ENCODE peak calls at places on chromosomes 5 and 9, in seven cellular contexts. H is prostate gland, Q is NB4, X is A549, P is stomach, L is H54, U is uterus. G is an unnamed sample.

GRCh38 chr5:157998021-157998504 is 139.1 kb upstream of the CLINT1 start:
- DNase-seq in H (no peak), Q (peak; percentile 48), X (no peak), P (no peak), L (no peak), U (no peak), G (no peak)

GRCh38 chr9:118059520-118060278 is 355.5 kb downstream of the TLR4 start:
- DNase-seq in H (peak; percentile 6), Q (peak; percentile 39), X (peak; percentile 2), P (peak; percentile 34), L (no peak), U (no peak), G (peak; percentile 11)

GRCh38 chr5:2009986-2010914 is 127.5 kb upstream of the IRX4 start:
- DNase-seq in H (peak; percentile 2), Q (no peak), X (no peak), P (no peak), L (no peak), U (no peak), G (no peak)

GRCh38 chr5:149829954-149830353 is 99.8 kb downstream of the PPARGC1B start:
- DNase-seq in H (no peak), Q (peak; percentile 46), X (peak; percentile 45), P (no peak), L (no peak), U (no peak), G (peak; percentile 59)

GRCh38 chr5:74837115-74837514 is 29.1 kb downstream of the FAM169A start:
- DNase-seq in H (no peak), Q (no peak), X (no peak), P (no peak), L (no peak), U (no peak), G (no peak)

GRCh38 chr5:142540774-142541466 is 145.0 kb downstream of the FGF1 start:
- DNase-seq in H (no peak), Q (no peak), X (no peak), P (no peak), L (no peak), U (peak; percentile 32), G (no peak)

GRCh38 chr9:13436591-13436990 is 157.1 kb upstream of the MPDZ start:
- DNase-seq in H (no peak), Q (no peak), X (no peak), P (no peak), L (no peak), U (no peak), G (no peak)

GRCh38 chr5:59107692-59108091 is 524.8 kb downstream of the RAB3C start:
- DNase-seq in H (peak; percentile 61), Q (no peak), X (peak; percentile 89), P (peak; percentile 68), L (no peak), U (no peak), G (no peak)

GRCh38 chr9:136225366-136225747 is 20.3 kb downstream of the QSOX2 start:
- DNase-seq in H (no peak), Q (no peak), X (no peak), P (no peak), L (no peak), U (no peak), G (no peak)

GRCh38 chr9:127941062-127941925 is 3.6 kb upstream of the DPM2 start:
- DNase-seq in H (no peak), Q (no peak), X (no peak), P (no peak), L (no peak), U (no peak), G (peak; percentile 46)

GRCh38 chr9:136947955-136948510 is 3.0 kb downstream of the C8G start:
- DNase-seq in H (no peak), Q (peak; percentile 67), X (peak; percentile 81), P (peak; percentile 60), L (no peak), U (no peak), G (peak; percentile 58)

GRCh38 chr9:69622664-69623063 is 49.5 kb downstream of the APBA1 start:
- DNase-seq in H (no peak), Q (no peak), X (no peak), P (no peak), L (no peak), U (no peak), G (no peak)

GRCh38 chr5:14399054-14399657 is 182.4 kb upstream of the OTULINL start:
- DNase-seq in H (peak; percentile 25), Q (peak; percentile 62), X (peak; percentile 48), P (no peak), L (no peak), U (no peak), G (peak; percentile 62)

GRCh38 chr5:141785135-141785534 is 93.1 kb downstream of the PCDH1 start:
- DNase-seq in H (no peak), Q (no peak), X (no peak), P (peak; percentile 70), L (no peak), U (no peak), G (no peak)

GRCh38 chr9:92725266-92725545 is 39.4 kb downstream of the BICD2 start:
- DNase-seq in H (no peak), Q (no peak), X (no peak), P (peak; percentile 21), L (no peak), U (no peak), G (no peak)

GRCh38 chr5:83441752-83442151 is 29.8 kb upstream of the VCAN start:
- DNase-seq in H (no peak), Q (peak; percentile 38), X (no peak), P (no peak), L (no peak), U (no peak), G (no peak)

GRCh38 chr9:129151469-129151868 is 26.6 kb downstream of the IER5L start:
- DNase-seq in H (no peak), Q (no peak), X (no peak), P (no peak), L (no peak), U (no peak), G (no peak)

GRCh38 chr9:129150672-129151211 is 27.3 kb downstream of the IER5L start:
- DNase-seq in H (no peak), Q (no peak), X (no peak), P (no peak), L (no peak), U (no peak), G (no peak)

GRCh38 chr9:129156163-129156562 is 21.9 kb downstream of the IER5L start:
- DNase-seq in H (no peak), Q (no peak), X (no peak), P (no peak), L (no peak), U (no peak), G (no peak)

GRCh38 chr9:129150122-129150521 is 27.9 kb downstream of the IER5L start:
- DNase-seq in H (no peak), Q (no peak), X (no peak), P (no peak), L (no peak), U (no peak), G (no peak)

DNA sequence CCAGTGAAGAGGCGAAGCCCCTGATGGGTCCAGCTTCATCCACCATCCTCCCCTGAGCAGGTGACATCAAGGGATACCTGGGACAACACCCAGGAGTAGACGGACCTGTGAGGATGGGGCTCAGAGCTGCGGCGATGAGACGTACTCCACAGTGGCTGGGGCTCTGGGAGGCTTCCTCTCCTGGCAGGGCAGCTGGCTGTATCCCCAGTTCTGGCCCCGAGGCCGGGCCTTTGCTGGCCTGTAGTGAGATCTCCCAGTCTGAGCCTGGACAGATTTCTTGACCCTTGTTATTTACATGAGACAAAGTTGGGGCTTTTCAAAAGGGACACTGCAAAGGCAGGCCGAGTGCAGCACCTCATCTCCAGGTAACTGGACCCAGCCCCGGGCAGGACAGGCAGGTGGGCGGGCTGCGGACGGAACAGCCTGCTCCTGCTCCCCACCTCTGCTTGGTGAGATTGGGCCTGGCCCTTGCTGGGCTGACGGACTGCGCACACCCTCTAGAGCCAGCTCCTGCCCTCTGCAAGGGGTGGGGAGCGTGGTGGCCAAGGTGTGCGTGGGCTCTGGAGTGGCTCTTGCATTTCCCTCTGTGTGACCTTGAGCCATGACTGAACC is 23.1 kb downstream of the IER5L start:
- DNase-seq in H (no peak), Q (no peak), X (no peak), P (no peak), L (no peak), U (no peak), G (no peak)
- TF ChIP-seq POLR2A in H (no peak), Q (no peak), X (no peak), P (no peak), L (no peak), U (no peak), G (no peak)

GRCh38 chr5:176578391-176578808 is 29.3 kb downstream of the CDHR2 start:
- DNase-seq in H (peak; percentile 83), Q (peak; percentile 34), X (peak; percentile 85), P (peak; percentile 80), L (peak; percentile 53), U (peak; percentile 31), G (peak; percentile 55)
- TF ChIP-seq POLR2A in H (no peak), Q (no peak), X (no peak), P (no peak), L (peak; percentile 5), U (no peak), G (no peak)

DNA sequence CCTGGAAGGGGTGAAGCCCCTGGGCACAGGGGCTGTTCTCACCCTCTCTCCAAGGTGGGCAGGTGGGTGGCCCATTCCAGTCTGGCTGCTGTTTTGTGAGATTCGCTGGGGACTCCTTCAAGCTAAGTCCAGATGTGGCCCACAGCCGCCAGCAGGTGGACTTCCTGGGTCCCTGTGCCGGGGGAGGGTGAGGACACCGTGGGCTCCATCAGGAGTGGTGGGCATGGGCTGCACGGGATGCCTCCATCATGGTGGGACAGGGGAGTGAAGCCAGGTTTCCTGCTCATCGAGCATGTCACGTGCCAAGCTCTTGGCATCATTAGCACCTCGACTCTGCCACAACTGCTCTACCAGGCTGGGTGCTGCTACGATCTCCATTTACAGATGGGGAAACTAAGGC is 1.8 kb downstream of the NCS1 start:
- DNase-seq in H (no peak), Q (no peak), X (no peak), P (no peak), L (no peak), U (no peak), G (no peak)
- TF ChIP-seq POLR2A in H (no peak), Q (no peak), X (no peak), P (no peak), L (no peak), U (no peak), G (no peak)

GRCh38 chr9:36486933-36487481 is 85.7 kb upstream of the MELK start:
- DNase-seq in H (peak; percentile 11), Q (peak; percentile 81), X (peak; percentile 16), P (peak; percentile 36), L (no peak), U (peak; percentile 59), G (peak; percentile 71)
- TF ChIP-seq POLR2A in H (no peak), Q (peak; percentile 5), X (no peak), P (no peak), L (no peak), U (no peak), G (no peak)

DNA sequence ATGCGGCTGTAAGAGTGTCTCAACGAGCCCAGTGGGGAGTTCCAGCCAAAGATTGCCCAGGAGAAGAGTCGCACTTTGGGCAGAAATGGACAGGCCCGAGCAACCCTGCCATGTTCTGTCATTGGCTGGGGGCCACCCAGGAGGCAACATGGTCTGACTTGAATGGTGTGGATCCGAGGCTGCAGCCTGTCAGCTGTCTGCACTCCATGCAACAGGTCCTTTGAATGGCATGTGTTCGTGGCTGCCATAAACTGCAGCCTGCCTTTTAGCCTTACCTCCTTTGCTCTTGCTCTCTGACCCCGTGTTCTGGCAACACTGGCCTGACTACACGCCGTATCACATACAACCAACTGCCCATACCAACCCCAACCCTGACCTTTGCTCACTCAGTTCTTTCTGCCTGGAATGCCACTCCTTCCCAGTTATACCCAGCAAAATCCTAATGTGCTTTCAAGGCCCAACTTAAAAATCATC is 55.7 kb downstream of the IRF1 start:
- DNase-seq in H (peak; percentile 38), Q (no peak), X (no peak), P (no peak), L (no peak), U (no peak), G (no peak)
- TF ChIP-seq POLR2A in H (no peak), Q (no peak), X (no peak), P (no peak), L (no peak), U (no peak), G (no peak)